ENCODE peak calls at places on chromosomes 11 and 22, in six cellular contexts. V is stimulated activated naive CD4-positive, alpha-beta T cell treated with Interleukin-2 at 50 U/mL for 16 hours; E is nucleus accumbens; Z is stimulated activated CD4-positive, alpha-beta T cell treated with anti-CD3 and anti-CD28 coated beads, Interleukin-1b, Interleukin-23, amount 100 ng/mL, for 48 hours; I is EL; D is T-helper 9 cell. Q is an unnamed sample.

GRCh38 chr11:95693298-95693697 is 96.3 kb downstream of the FAM76B start:
- DNase-seq in V (no peak), E (no peak), Z (no peak), I (no peak), D (no peak), Q (no peak)

GRCh38 chr22:30261134-30261533 is 5.5 kb downstream of the OSM start:
- DNase-seq in V (no peak), E (no peak), Z (no peak), I (no peak), D (no peak), Q (no peak)

GRCh38 chr11:112241486-112241885 is 15.3 kb downstream of the PTS start:
- DNase-seq in V (no peak), E (no peak), Z (no peak), I (peak; percentile 81), D (no peak), Q (no peak)

GRCh38 chr11:133898031-133898769 is 52.9 kb upstream of the SPATA19 start:
- DNase-seq in V (no peak), E (no peak), Z (no peak), I (no peak), D (no peak), Q (no peak)

GRCh38 chr11:63512816-63513215 is 6.9 kb downstream of the LGALS12 start:
- DNase-seq in V (no peak), E (no peak), Z (no peak), I (no peak), D (no peak), Q (no peak)

GRCh38 chr11:123594188-123594901 is 60.1 kb downstream of the SCN3B start:
- DNase-seq in V (no peak), E (no peak), Z (no peak), I (peak; percentile 36), D (no peak), Q (no peak)

GRCh38 chr22:48819991-48820390 is 1007.7 kb downstream of the BRD1 start:
- DNase-seq in V (no peak), E (no peak), Z (no peak), I (no peak), D (no peak), Q (no peak)

GRCh38 chr22:21569459-21570161 is 2.1 kb downstream of the UBE2L3 start:
- DNase-seq in V (no peak), E (no peak), Z (no peak), I (no peak), D (no peak), Q (no peak)

GRCh38 chr11:128856241-128856640 is 10.9 kb downstream of the KCNJ1 start:
- DNase-seq in V (no peak), E (no peak), Z (no peak), I (no peak), D (no peak), Q (no peak)

GRCh38 chr11:128482512-128483191 is 104.7 kb downstream of the ETS1 start:
- DNase-seq in V (peak; percentile 53), E (no peak), Z (peak; percentile 59), I (peak; percentile 58), D (no peak), Q (no peak)

GRCh38 chr11:65793625-65794400 is 7.0 kb downstream of the OVOL1 start:
- DNase-seq in V (no peak), E (no peak), Z (no peak), I (no peak), D (no peak), Q (no peak)

GRCh38 chr22:45296628-45297297 is 12.0 kb downstream of the UPK3A start:
- DNase-seq in V (no peak), E (no peak), Z (no peak), I (no peak), D (peak; percentile 19), Q (no peak)

GRCh38 chr22:22019659-22020424 is 37.3 kb upstream of the TOP3B start:
- DNase-seq in V (no peak), E (no peak), Z (no peak), I (no peak), D (no peak), Q (no peak)